ENCODE peak calls at places on chromosomes 4 and X, in nine cellular contexts. J is HFF-Myc, W is WTC11, E is AG09309, P is epithelial cell of esophagus, Q is left lung, A is tibial nerve, M is cardiac fibroblast, T is astrocyte of the spinal cord. F is an unnamed sample.

GRCh38 chrX:920234-920799 is 289.7 kb downstream of the SHOX start:
- DNase-seq in J (peak; percentile 82), W (no peak), E (no peak), P (no peak), Q (no peak), A (peak; percentile 22), M (no peak), T (no peak), F (no peak)

GRCh38 chr4:48255130-48255958 is 14.3 kb downstream of the TEC start:
- DNase-seq in J (no peak), W (no peak), E (no peak), P (no peak), Q (peak; percentile 38), A (no peak), M (no peak), T (no peak), F (no peak)

GRCh38 chr4:5164221-5164912 is 113.1 kb downstream of the STK32B start:
- DNase-seq in J (no peak), W (no peak), E (no peak), P (no peak), Q (no peak), A (no peak), M (no peak), T (no peak), F (no peak)

GRCh38 chr4:22237846-22238513 is 277.9 kb downstream of the ADGRA3 start:
- DNase-seq in J (no peak), W (no peak), E (no peak), P (no peak), Q (no peak), A (no peak), M (no peak), T (no peak), F (no peak)

GRCh38 chr4:1248262-1249147 is at the start of gene CTBP1:
- DNase-seq in J (no peak), W (peak; percentile 68), E (peak; percentile 34), P (peak; percentile 81), Q (peak; percentile 76), A (peak; percentile 62), M (peak; percentile 89), T (peak; percentile 79), F (peak; percentile 67)

GRCh38 chr4:85084371-85085170 is 118.1 kb upstream of the WDFY3 start:
- DNase-seq in J (peak; percentile 25), W (no peak), E (peak; percentile 48), P (peak; percentile 82), Q (no peak), A (peak; percentile 90), M (peak; percentile 88), T (peak; percentile 83), F (peak; percentile 16)

GRCh38 chr4:7902101-7902553 is 37.5 kb downstream of the AFAP1 start:
- DNase-seq in J (no peak), W (no peak), E (no peak), P (no peak), Q (no peak), A (no peak), M (no peak), T (no peak), F (no peak)

GRCh38 chr4:129672941-129673340 is 577.0 kb downstream of the C4orf33 start:
- DNase-seq in J (no peak), W (no peak), E (no peak), P (no peak), Q (no peak), A (no peak), M (no peak), T (no peak), F (no peak)

GRCh38 chr4:186345184-186345583 is 79.2 kb downstream of the F11 start:
- DNase-seq in J (no peak), W (no peak), E (no peak), P (no peak), Q (no peak), A (no peak), M (no peak), T (no peak), F (no peak)

GRCh38 chr4:21113496-21114213 is 413.4 kb downstream of the PACRGL start:
- DNase-seq in J (no peak), W (no peak), E (no peak), P (peak; percentile 16), Q (no peak), A (no peak), M (peak; percentile 58), T (peak; percentile 68), F (no peak)

GRCh38 chrX:68146054-68146453 is 287.2 kb downstream of the OPHN1 start:
- DNase-seq in J (peak; percentile 5), W (no peak), E (peak; percentile 27), P (peak; percentile 58), Q (no peak), A (no peak), M (peak; percentile 66), T (peak; percentile 57), F (no peak)

GRCh38 chrX:73831500-73831899 is 268.5 kb downstream of the CHIC1 start:
- DNase-seq in J (no peak), W (no peak), E (no peak), P (no peak), Q (no peak), A (no peak), M (no peak), T (no peak), F (no peak)

GRCh38 chrX:42754129-42754528 is 23.8 kb downstream of the PPP1R2C start:
- DNase-seq in J (no peak), W (no peak), E (no peak), P (no peak), Q (no peak), A (no peak), M (no peak), T (no peak), F (no peak)

GRCh38 chrX:66632986-66633385 is 5.9 kb downstream of the EDA2R start:
- DNase-seq in J (no peak), W (no peak), E (no peak), P (no peak), Q (no peak), A (no peak), M (peak; percentile 10), T (peak; percentile 32), F (no peak)

GRCh38 chrX:20252392-20253231 is 14.1 kb downstream of the RPS6KA3 start:
- DNase-seq in J (no peak), W (peak; percentile 66), E (no peak), P (peak; percentile 56), Q (peak; percentile 54), A (peak; percentile 36), M (peak; percentile 57), T (peak; percentile 44), F (peak; percentile 30)

GRCh38 chrX:102976793-102977495 is 39.9 kb downstream of the RAB40AL start:
- DNase-seq in J (no peak), W (no peak), E (peak; percentile 84), P (peak; percentile 79), Q (no peak), A (no peak), M (no peak), T (no peak), F (no peak)

GRCh38 chrX:68995780-68996551 is 167.1 kb downstream of the EFNB1 start:
- DNase-seq in J (no peak), W (no peak), E (no peak), P (peak; percentile 6), Q (no peak), A (peak; percentile 14), M (peak; percentile 92), T (peak; percentile 63), F (peak; percentile 9)

GRCh38 chr4:112119358-112119783 is 25.9 kb upstream of the FAM241A start:
- DNase-seq in J (no peak), W (no peak), E (no peak), P (no peak), Q (no peak), A (no peak), M (no peak), T (no peak), F (no peak)

DNA sequence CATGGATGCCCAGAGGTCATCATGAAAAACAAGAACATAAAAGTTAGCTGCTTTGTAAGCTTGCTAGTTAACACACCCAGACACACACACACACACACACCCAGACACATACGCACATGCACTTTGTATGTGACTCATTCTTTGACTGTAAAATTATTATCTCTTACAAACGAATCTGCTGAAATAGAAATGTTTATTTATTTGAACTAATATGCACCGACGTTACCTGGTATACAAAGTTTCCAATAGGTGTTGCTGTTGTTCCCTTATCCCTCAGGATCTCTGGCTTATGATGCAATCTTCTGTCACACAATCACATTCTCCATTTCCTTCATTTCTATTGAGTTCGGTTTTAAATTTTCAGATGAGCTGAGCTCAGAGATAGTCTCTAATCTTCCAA is 209.3 kb downstream of the PTTG2 start:
- DNase-seq in J (no peak), W (no peak), E (no peak), P (peak; percentile 56), Q (no peak), A (no peak), M (no peak), T (no peak), F (no peak)
- TF ChIP-seq CTCF in J (no peak), W (no peak), E (no peak), P (peak; percentile 42), Q (no peak), A (no peak), M (no peak), T (no peak), F (no peak)

GRCh38 chrX:71606536-71607216 is 11.6 kb downstream of the CXCR3 start:
- DNase-seq in J (no peak), W (no peak), E (no peak), P (no peak), Q (no peak), A (no peak), M (no peak), T (no peak), F (no peak)

GRCh38 chrX:71612256-71612655 is 6.1 kb downstream of the CXCR3 start:
- DNase-seq in J (no peak), W (no peak), E (no peak), P (no peak), Q (no peak), A (no peak), M (no peak), T (no peak), F (no peak)

GRCh38 chrX:71604796-71605568 is 13.3 kb downstream of the CXCR3 start:
- DNase-seq in J (no peak), W (no peak), E (no peak), P (no peak), Q (no peak), A (no peak), M (no peak), T (no peak), F (no peak)

GRCh38 chrX:71607488-71607887 is 10.8 kb downstream of the CXCR3 start:
- DNase-seq in J (no peak), W (no peak), E (no peak), P (no peak), Q (no peak), A (no peak), M (no peak), T (no peak), F (no peak)

GRCh38 chrX:71609095-71609750 is 9.1 kb downstream of the CXCR3 start:
- DNase-seq in J (no peak), W (no peak), E (no peak), P (no peak), Q (no peak), A (no peak), M (no peak), T (no peak), F (no peak)
- TF ChIP-seq CTCF in J (no peak), W (no peak), E (no peak), P (no peak), Q (no peak), A (no peak), M (no peak), T (no peak), F (no peak)

GRCh38 chrX:47723689-47724088 is 64.7 kb upstream of the UXT start:
- DNase-seq in J (no peak), W (peak; percentile 44), E (no peak), P (no peak), Q (no peak), A (no peak), M (no peak), T (no peak), F (no peak)
- TF ChIP-seq CTCF in J (no peak), W (no peak), E (no peak), P (no peak), Q (no peak), A (no peak), M (no peak), T (no peak), F (no peak)

GRCh38 chr4:139083533-139084424 is 68.2 kb downstream of the NOCT start:
- DNase-seq in J (peak; percentile 63), W (peak; percentile 90), E (peak; percentile 67), P (peak; percentile 91), Q (peak; percentile 91), A (peak; percentile 75), M (peak; percentile 96), T (peak; percentile 93), F (peak; percentile 83)
- TF ChIP-seq CTCF in J (no peak), W (no peak), E (peak; percentile 6), P (no peak), Q (peak; percentile 20), A (no peak), M (peak; percentile 15), T (peak; percentile 41), F (peak; percentile 51)

F was measured in progenitor cell of endocrine pancreas.